ENCODE peak calls at places on chromosomes 7 and 10, in nine cellular contexts. S, T, R, B, H, F, X, I and G are unnamed samples.

GRCh38 chr7:37448637-37449331 is at the start of gene ELMO1:
- DNase-seq in S (no peak), T (peak; percentile 55), R (no peak), B (peak; percentile 85), H (peak; percentile 1), F (peak; percentile 87), X (peak; percentile 85), I (peak; percentile 43), G (peak; percentile 75)

GRCh38 chr10:5968681-5969453 is 8.5 kb downstream of the IL15RA start:
- DNase-seq in S (no peak), T (no peak), R (no peak), B (no peak), H (no peak), F (no peak), X (peak; percentile 20), I (no peak), G (no peak)

GRCh38 chr10:127537924-127538323 is 11.2 kb upstream of the NPS start:
- DNase-seq in S (no peak), T (no peak), R (no peak), B (no peak), H (no peak), F (no peak), X (no peak), I (no peak), G (no peak)

GRCh38 chr7:2008936-2009540 is 223.7 kb downstream of the MAD1L1 start:
- DNase-seq in S (no peak), T (peak; percentile 8), R (no peak), B (peak; percentile 74), H (no peak), F (no peak), X (no peak), I (no peak), G (no peak)

GRCh38 chr7:100515072-100515532 is 23.9 kb upstream of the AGFG2 start:
- DNase-seq in S (no peak), T (no peak), R (peak; percentile 58), B (no peak), H (peak; percentile 78), F (no peak), X (no peak), I (peak; percentile 89), G (no peak)

GRCh38 chr7:122412441-122412840 is 107.9 kb upstream of the FEZF1 start:
- DNase-seq in S (no peak), T (no peak), R (no peak), B (no peak), H (no peak), F (no peak), X (no peak), I (peak; percentile 14), G (no peak)

GRCh38 chr10:12720217-12720981 is 281.1 kb downstream of the CCDC3 start:
- DNase-seq in S (no peak), T (no peak), R (peak; percentile 72), B (peak; percentile 90), H (peak; percentile 82), F (peak; percentile 42), X (peak; percentile 47), I (peak; percentile 95), G (no peak)

GRCh38 chr7:55441002-55441401 is 75.9 kb downstream of the LANCL2 start:
- DNase-seq in S (no peak), T (no peak), R (no peak), B (no peak), H (no peak), F (no peak), X (no peak), I (no peak), G (no peak)

GRCh38 chr7:155188821-155189599 is 108.7 kb upstream of the INSIG1 start:
- DNase-seq in S (no peak), T (no peak), R (peak; percentile 67), B (no peak), H (peak; percentile 51), F (no peak), X (no peak), I (peak; percentile 14), G (no peak)

GRCh38 chr7:21426958-21427860 is 674 bp upstream of the SP4 start:
- DNase-seq in S (peak; percentile 99), T (peak; percentile 99), R (peak; percentile 96), B (peak; percentile 99), H (peak; percentile 99), F (peak; percentile 99), X (peak; percentile 100), I (peak; percentile 99), G (peak; percentile 99)

GRCh38 chr10:60903096-60903495 is 40.9 kb downstream of the RHOBTB1 start:
- DNase-seq in S (no peak), T (no peak), R (no peak), B (no peak), H (no peak), F (no peak), X (no peak), I (no peak), G (no peak)

GRCh38 chr7:77570330-77571011 is 33.4 kb downstream of the PTPN12 start:
- DNase-seq in S (no peak), T (no peak), R (peak; percentile 31), B (no peak), H (peak; percentile 88), F (peak; percentile 78), X (no peak), I (peak; percentile 70), G (no peak)

GRCh38 chr10:59709472-59710125 is at the start of gene SLC16A9:
- DNase-seq in S (no peak), T (no peak), R (no peak), B (peak; percentile 46), H (peak; percentile 27), F (peak; percentile 79), X (peak; percentile 69), I (peak; percentile 52), G (peak; percentile 62)

GRCh38 chr10:72334832-72335393 is 19.8 kb downstream of the DNAJB12 start:
- DNase-seq in S (no peak), T (peak; percentile 66), R (peak; percentile 99), B (peak; percentile 92), H (no peak), F (peak; percentile 72), X (peak; percentile 81), I (peak; percentile 64), G (no peak)